ENCODE peak calls at places on chromosomes 12 and 14, in five cellular contexts. O is Right ventricle myocardium superior, K is HL-60, E is SJSA1, W is NCI-H345. R is an unnamed sample.

GRCh38 chr12:29153231-29153630 is 4.2 kb downstream of the FAR2 start:
- DNase-seq in O (no peak), E (no peak), W (no peak), K (no peak), R (no peak)

GRCh38 chr14:24463017-24463805 is 20.6 kb upstream of the SDR39U1 start:
- DNase-seq in W (no peak), O (no peak), K (no peak), E (no peak), R (no peak)

GRCh38 chr14:104694991-104695659 is 5.7 kb downstream of the INF2 start:
- DNase-seq in O (peak), K (no peak), W (peak), E (no peak), R (peak)

GRCh38 chr12:107309020-107309419 is 215.7 kb upstream of the CRY1 start:
- DNase-seq in O (no peak), W (no peak), E (no peak), K (no peak), R (no peak)

GRCh38 chr12:96274331-96274730 is 80.2 kb downstream of the ELK3 start:
- DNase-seq in O (no peak), E (no peak), W (no peak), K (no peak), R (no peak)

GRCh38 chr14:88599761-88600439 is 37.1 kb downstream of the ZC3H14 start:
- DNase-seq in K (no peak), O (no peak), E (no peak), W (no peak), R (no peak)

GRCh38 chr14:22884721-22885523 is 1.9 kb downstream of the REM2 start:
- DNase-seq in O (no peak), E (no peak), K (no peak), W (no peak), R (no peak)

GRCh38 chr12:125983784-125984510 is 918.7 kb downstream of the AACS start:
- DNase-seq in K (no peak), E (no peak), W (no peak), O (peak), R (no peak)

GRCh38 chr12:27618836-27619235 is 77.4 kb upstream of the REP15 start:
- DNase-seq in E (no peak), K (no peak), O (no peak), W (no peak), R (no peak)

GRCh38 chr12:92973614-92974013 is 44.5 kb upstream of the EEA1 start:
- DNase-seq in W (no peak), O (no peak), E (no peak), K (peak), R (no peak)

GRCh38 chr12:26124491-26125450 is at the start of gene BHLHE41:
- DNase-seq in E (peak), W (no peak), O (peak), K (no peak), R (no peak)

GRCh38 chr12:21444193-21445146 is 7.0 kb downstream of the PYROXD1 start:
- DNase-seq in W (no peak), E (no peak), O (no peak), K (no peak), R (no peak)

GRCh38 chr12:75908961-75909699 is 122.4 kb downstream of the PHLDA1 start:
- DNase-seq in W (peak), K (no peak), O (peak), E (no peak), R (no peak)

GRCh38 chr12:69105101-69105613 is 134.2 kb upstream of the CPSF6 start:
- DNase-seq in K (no peak), E (no peak), O (no peak), W (peak), R (no peak)

GRCh38 chr12:71000255-71000654 is 79.7 kb upstream of the PTPRR start:
- DNase-seq in K (no peak), O (no peak), W (no peak), E (no peak), R (no peak)

GRCh38 chr14:66724996-66725395 is 217.0 kb downstream of the GPHN start:
- DNase-seq in E (no peak), W (no peak), O (no peak), K (no peak), R (no peak)

GRCh38 chr14:24734917-24735500 is 101.0 kb upstream of the GZMB start:
- DNase-seq in K (peak), E (no peak), O (no peak), W (peak), R (no peak)

GRCh38 chr12:19177754-19178153 is 48.2 kb downstream of the PLEKHA5 start:
- DNase-seq in E (no peak), K (no peak), O (no peak), W (no peak), R (no peak)

GRCh38 chr14:88323086-88323519 is at the start of gene KCNK10:
- DNase-seq in E (no peak), K (no peak), W (peak), O (no peak), R (no peak)

GRCh38 chr14:95314609-95315008 is 5.1 kb downstream of the CLMN start:
- DNase-seq in W (no peak), E (no peak), O (no peak), K (peak), R (peak)

GRCh38 chr12:104535383-104535782 is 78.6 kb downstream of the CHST11 start:
- DNase-seq in K (no peak), W (no peak), O (no peak), E (peak), R (no peak)

GRCh38 chr14:31943217-31943616 is 133.9 kb upstream of the ARHGAP5 start:
- DNase-seq in O (no peak), K (no peak), E (no peak), W (no peak), R (no peak)

GRCh38 chr14:94769413-94770250 is at the start of gene GSC:
- DNase-seq in O (peak), K (peak), E (peak), W (peak), R (no peak)

GRCh38 chr12:5650804-5651461 is 219.0 kb downstream of the NTF3 start:
- DNase-seq in K (no peak), E (no peak), W (peak), O (no peak), R (no peak)

GRCh38 chr12:20629414-20630156 is 65.5 kb upstream of the SLCO1C1 start:
- DNase-seq in E (peak), K (no peak), W (no peak), O (no peak), R (peak)

GRCh38 chr12:40224439-40225291 is at the start of gene LRRK2:
- DNase-seq in O (peak), W (peak), K (no peak), E (no peak), R (peak)

GRCh38 chr12:19474147-19474546 is 34.9 kb downstream of the AEBP2 start:
- DNase-seq in O (no peak), W (no peak), K (no peak), E (no peak), R (no peak)

GRCh38 chr12:124214574-124214973 is 80.3 kb upstream of the RFLNA start:
- DNase-seq in K (no peak), O (no peak), E (no peak), W (no peak), R (no peak)

GRCh38 chr12:63845726-63846125 is 1.2 kb downstream of the SRGAP1 start:
- DNase-seq in O (no peak), K (no peak), E (no peak), W (no peak), R (peak)

GRCh38 chr14:35335388-35336092 is 43.4 kb downstream of the PSMA6 start:
- DNase-seq in W (no peak), K (no peak), E (peak), O (peak), R (no peak)

GRCh38 chr14:54116972-54117371 is 160.3 kb upstream of the BMP4 start:
- DNase-seq in O (no peak), W (no peak), E (no peak), K (no peak), R (no peak)

GRCh38 chr14:75501080-75501479 is 21.2 kb upstream of the BATF start:
- DNase-seq in W (no peak), K (no peak), O (no peak), E (no peak), R (no peak)

GRCh38 chr12:25459541-25459951 is 93.5 kb downstream of the LMNTD1 start:
- DNase-seq in E (no peak), O (no peak), W (no peak), K (no peak), R (no peak)

GRCh38 chr14:63867926-63868921 is 15.4 kb downstream of the SYNE2 start:
- DNase-seq in W (no peak), O (no peak), K (no peak), E (no peak), R (no peak)

GRCh38 chr12:76284816-76285750 is 63.1 kb downstream of the BBS10 start:
- DNase-seq in E (peak), O (no peak), K (no peak), W (no peak), R (no peak)

GRCh38 chr14:50659327-50659974 is 8.7 kb downstream of the SAV1 start:
- DNase-seq in W (no peak), O (no peak), E (no peak), K (no peak), R (no peak)

GRCh38 chr14:64117671-64118402 is 176.3 kb downstream of the ESR2 start:
- DNase-seq in K (no peak), O (peak), W (no peak), E (no peak), R (no peak)

GRCh38 chr12:105317453-105317852 is 13.0 kb upstream of the C12orf75 start:
- DNase-seq in W (no peak), E (no peak), O (no peak), K (no peak), R (no peak)

GRCh38 chr14:68466491-68466977 is 326.3 kb downstream of the ZFP36L1 start:
- DNase-seq in K (no peak), E (no peak), W (no peak), O (no peak), R (peak)

GRCh38 chr12:131455581-131456110 is 255.2 kb upstream of the SFSWAP start:
- DNase-seq in O (no peak), E (peak), K (no peak), W (no peak), R (no peak)